ENCODE peak calls at places on chromosomes 13 and 19, in six cellular contexts. Q is B cell; I is IMR-90; B is aorta; D is stimulated activated CD8-positive, alpha-beta memory T cell treated with anti-CD3 and anti-CD28 coated beads, Interleukin-7, amount 100 ng/mL, for 1 hour; C is tibial artery. V is an unnamed sample.

GRCh38 chr19:44401108-44401786 is at the start of gene ZNF285:
- DNase-seq in Q (peak), I (peak), B (peak), D (peak), C (peak), V (peak)

GRCh38 chr13:32045537-32045936 is 14.0 kb downstream of the FRY start:
- DNase-seq in Q (no peak), I (peak), B (no peak), D (no peak), C (no peak), V (no peak)

GRCh38 chr13:40605573-40605972 is 60.9 kb downstream of the FOXO1 start:
- DNase-seq in Q (no peak), I (no peak), B (no peak), D (no peak), C (no peak), V (no peak)

GRCh38 chr13:81872581-81872980 is 1531.7 kb upstream of the SPRY2 start:
- DNase-seq in Q (no peak), I (no peak), B (no peak), D (no peak), C (no peak), V (peak)

GRCh38 chr19:17406039-17406886 is 833 bp upstream of the BST2 start:
- DNase-seq in Q (no peak), I (no peak), B (no peak), D (no peak), C (no peak), V (no peak)

GRCh38 chr19:42421101-42421500 is 6.1 kb downstream of the LIPE start:
- DNase-seq in Q (no peak), I (no peak), B (no peak), D (no peak), C (no peak), V (no peak)

GRCh38 chr13:51778407-51778806 is 25.6 kb downstream of the DHRS12 start:
- DNase-seq in Q (no peak), I (no peak), B (no peak), D (no peak), C (no peak), V (no peak)

GRCh38 chr13:40410315-40410714 is 256.1 kb downstream of the FOXO1 start:
- DNase-seq in Q (no peak), I (no peak), B (no peak), D (no peak), C (no peak), V (no peak)

GRCh38 chr19:57688011-57688763 is 6.4 kb downstream of the ZNF551 start:
- DNase-seq in Q (no peak), I (no peak), B (no peak), D (no peak), C (no peak), V (no peak)

GRCh38 chr13:113656015-113656588 is 1.9 kb downstream of the ATP4B start:
- DNase-seq in Q (no peak), I (no peak), B (peak), D (no peak), C (peak), V (no peak)

GRCh38 chr19:35793381-35794165 is 18.2 kb downstream of the ARHGAP33 start:
- DNase-seq in Q (no peak), I (no peak), B (no peak), D (no peak), C (no peak), V (no peak)

GRCh38 chr19:40807147-40808020 is 8.4 kb downstream of the EGLN2 start:
- DNase-seq in Q (no peak), I (no peak), B (peak), D (no peak), C (no peak), V (no peak)

GRCh38 chr13:44249439-44249838 is 124.2 kb upstream of the SERP2 start:
- DNase-seq in Q (no peak), I (peak), B (no peak), D (no peak), C (peak), V (no peak)

GRCh38 chr19:46791944-46792343 is 3.5 kb upstream of the SLC1A5 start:
- DNase-seq in Q (no peak), I (no peak), B (no peak), D (no peak), C (no peak), V (peak)

GRCh38 chr13:110629735-110630134 is 14.4 kb downstream of the NAXD start:
- DNase-seq in Q (no peak), I (no peak), B (no peak), D (no peak), C (no peak), V (no peak)

V was measured in GM13977.